ENCODE peak calls at places on chromosomes 11 and 22, in four cellular contexts. One of them, this sample, is unnamed.

GRCh38 chr11:108813086-108813485 is 148.2 kb downstream of the DDX10 start:
- DNase-seq in GM12878: no peak
- DNase-seq in ovary: no peak
- DNase-seq in A549: no peak
- DNase-seq in this sample: no peak

GRCh38 chr11:705646-706438 is at the start of gene EPS8L2:
- DNase-seq in ovary: peak; percentile 62
- DNase-seq in GM12878: no peak
- DNase-seq in A549: peak; percentile 56
- DNase-seq in this sample: no peak

GRCh38 chr11:22976146-22976545 is 115.9 kb upstream of the CCDC179 start:
- DNase-seq in A549: peak; percentile 18
- DNase-seq in GM12878: no peak
- DNase-seq in ovary: no peak
- DNase-seq in this sample: no peak

GRCh38 chr11:11148104-11148509 is 204.9 kb downstream of the CSNK2A3 start:
- DNase-seq in ovary: peak; percentile 61
- DNase-seq in GM12878: no peak
- DNase-seq in A549: peak; percentile 29
- DNase-seq in this sample: peak; percentile 40

GRCh38 chr11:61146413-61146812 is 14.8 kb downstream of the VPS37C start:
- DNase-seq in A549: no peak
- DNase-seq in ovary: no peak
- DNase-seq in GM12878: no peak
- DNase-seq in this sample: no peak

GRCh38 chr11:87038235-87038960 is 664 bp downstream of the TMEM135 start:
- DNase-seq in GM12878: no peak
- DNase-seq in A549: no peak
- DNase-seq in ovary: no peak
- DNase-seq in this sample: no peak

GRCh38 chr11:12005476-12005875 is 3.0 kb downstream of the DKK3 start:
- DNase-seq in GM12878: no peak
- DNase-seq in ovary: no peak
- DNase-seq in A549: no peak
- DNase-seq in this sample: no peak

GRCh38 chr11:116891746-116892145 is 54.3 kb upstream of the APOA1 start:
- DNase-seq in ovary: no peak
- DNase-seq in A549: no peak
- DNase-seq in GM12878: no peak
- DNase-seq in this sample: no peak

GRCh38 chr11:131670876-131671275 is 300.5 kb downstream of the NTM start:
- DNase-seq in GM12878: no peak
- DNase-seq in ovary: no peak
- DNase-seq in A549: no peak
- DNase-seq in this sample: no peak

GRCh38 chr11:83545494-83545893 is 259.3 kb upstream of the CCDC90B start:
- DNase-seq in ovary: no peak
- DNase-seq in A549: no peak
- DNase-seq in GM12878: no peak
- DNase-seq in this sample: no peak

GRCh38 chr11:73404048-73404447 is 27.8 kb downstream of the RELT start:
- DNase-seq in A549: peak; percentile 63
- DNase-seq in GM12878: no peak
- DNase-seq in ovary: peak; percentile 74
- DNase-seq in this sample: peak; percentile 82

GRCh38 chr22:37566329-37566837 is 6.1 kb downstream of the CDC42EP1 start:
- DNase-seq in GM12878: no peak
- DNase-seq in ovary: peak; percentile 37
- DNase-seq in A549: no peak
- DNase-seq in this sample: no peak

GRCh38 chr11:65279713-65280459 is 18.1 kb downstream of the POLA2 start:
- DNase-seq in GM12878: peak; percentile 46
- DNase-seq in A549: peak; percentile 84
- DNase-seq in ovary: no peak
- DNase-seq in this sample: no peak

GRCh38 chr11:65492637-65493366 is 6.0 kb upstream of the MALAT1 start:
- DNase-seq in GM12878: peak; percentile 68
- DNase-seq in ovary: peak; percentile 84
- DNase-seq in A549: peak; percentile 91
- DNase-seq in this sample: peak; percentile 86

GRCh38 chr22:38176170-38176741 is 5.4 kb downstream of the PLA2G6 start:
- DNase-seq in A549: no peak
- DNase-seq in GM12878: peak; percentile 65
- DNase-seq in ovary: peak; percentile 62
- DNase-seq in this sample: peak; percentile 61

GRCh38 chr11:61004841-61005240 is 33.4 kb downstream of the CD6 start:
- DNase-seq in GM12878: no peak
- DNase-seq in A549: no peak
- DNase-seq in ovary: peak; percentile 52
- DNase-seq in this sample: no peak

GRCh38 chr11:130729678-130730300 is 186.5 kb downstream of the SNX19 start:
- DNase-seq in GM12878: no peak
- DNase-seq in A549: no peak
- DNase-seq in ovary: no peak
- DNase-seq in this sample: no peak

DNA sequence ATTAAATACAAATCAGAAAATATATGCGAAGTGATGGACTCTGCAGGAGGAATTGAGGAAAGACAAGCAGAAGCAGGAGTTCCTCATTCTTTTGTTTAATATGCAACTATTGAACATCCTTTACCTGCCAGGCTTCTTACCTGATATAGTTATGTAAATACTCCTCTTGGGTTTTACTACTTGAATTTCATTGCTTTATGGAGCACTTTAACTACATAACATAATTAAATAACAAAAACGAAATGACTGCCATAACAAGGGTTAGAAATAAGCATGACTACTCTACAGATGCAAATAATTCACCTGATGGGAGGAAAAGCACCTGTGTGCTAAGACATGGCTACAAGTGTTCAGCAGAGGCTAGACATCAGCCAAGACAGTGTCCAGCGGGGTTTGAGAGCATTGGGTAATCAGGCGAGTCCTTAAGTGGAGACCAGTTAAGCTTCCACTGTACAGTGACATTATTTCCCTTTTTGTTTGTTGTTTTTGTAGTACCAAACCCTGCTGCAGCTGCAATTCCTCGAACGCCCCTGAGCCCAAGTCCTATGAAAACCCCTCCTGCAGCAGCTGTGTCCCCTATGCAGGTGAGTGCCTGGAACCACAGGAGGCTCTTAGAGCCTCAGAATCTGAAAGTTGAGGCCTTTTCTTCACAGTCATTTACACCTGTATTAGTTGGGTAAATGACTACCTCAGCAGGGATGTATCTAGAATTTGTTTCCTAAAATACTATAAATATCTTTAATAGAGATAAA is 67.4 kb downstream of the SPECC1L start:
- DNase-seq in GM12878: no peak
- DNase-seq in A549: no peak
- DNase-seq in ovary: no peak
- DNase-seq in this sample: no peak
- TF ChIP-seq EP300 in GM12878: no peak
- TF ChIP-seq EP300 in A549: no peak
- TF ChIP-seq EP300 in ovary: no peak
- TF ChIP-seq EP300 in this sample: no peak

DNA sequence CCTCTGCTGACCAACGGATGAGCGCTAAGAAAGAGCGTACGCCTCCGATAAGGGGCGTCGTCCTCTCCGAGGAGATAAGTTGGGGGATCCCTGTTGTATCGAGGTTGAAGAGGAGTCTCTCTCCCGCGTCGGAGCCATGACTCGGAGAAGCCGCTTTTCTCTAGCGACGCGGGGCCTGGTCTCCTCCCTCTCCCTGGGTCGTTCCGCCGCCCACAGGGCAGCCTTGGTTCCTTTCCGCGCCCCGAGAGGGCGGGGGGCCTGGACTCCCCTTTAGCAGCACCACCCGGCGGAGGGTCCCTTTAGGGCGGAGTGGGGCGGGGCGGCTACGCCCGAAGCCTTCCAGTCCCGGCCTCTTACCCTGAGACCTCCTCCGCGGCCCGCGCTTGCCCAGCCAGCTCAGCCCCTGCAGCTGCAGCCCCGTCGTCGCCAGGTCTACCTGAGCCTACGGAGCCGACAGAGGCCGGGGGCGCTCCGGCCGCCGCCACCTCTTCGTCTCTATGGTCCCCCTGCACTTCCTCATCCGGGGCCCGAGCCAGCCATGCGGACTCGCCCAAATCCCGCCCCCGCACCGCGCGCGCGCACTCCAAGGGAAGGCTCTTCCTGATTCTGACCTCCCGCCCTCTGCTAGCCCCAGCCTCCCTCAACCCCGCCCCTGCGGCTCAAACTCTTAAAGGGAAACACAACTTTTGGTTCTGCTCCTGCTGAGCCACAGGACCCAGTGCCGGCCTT is at the start of gene PRR14L:
- DNase-seq in ovary: peak; percentile 99
- DNase-seq in GM12878: peak; percentile 86
- DNase-seq in A549: peak; percentile 94
- DNase-seq in this sample: peak; percentile 97
- TF ChIP-seq EP300 in ovary: no peak
- TF ChIP-seq EP300 in GM12878: no peak
- TF ChIP-seq EP300 in A549: no peak
- TF ChIP-seq EP300 in this sample: peak; percentile 93

DNA sequence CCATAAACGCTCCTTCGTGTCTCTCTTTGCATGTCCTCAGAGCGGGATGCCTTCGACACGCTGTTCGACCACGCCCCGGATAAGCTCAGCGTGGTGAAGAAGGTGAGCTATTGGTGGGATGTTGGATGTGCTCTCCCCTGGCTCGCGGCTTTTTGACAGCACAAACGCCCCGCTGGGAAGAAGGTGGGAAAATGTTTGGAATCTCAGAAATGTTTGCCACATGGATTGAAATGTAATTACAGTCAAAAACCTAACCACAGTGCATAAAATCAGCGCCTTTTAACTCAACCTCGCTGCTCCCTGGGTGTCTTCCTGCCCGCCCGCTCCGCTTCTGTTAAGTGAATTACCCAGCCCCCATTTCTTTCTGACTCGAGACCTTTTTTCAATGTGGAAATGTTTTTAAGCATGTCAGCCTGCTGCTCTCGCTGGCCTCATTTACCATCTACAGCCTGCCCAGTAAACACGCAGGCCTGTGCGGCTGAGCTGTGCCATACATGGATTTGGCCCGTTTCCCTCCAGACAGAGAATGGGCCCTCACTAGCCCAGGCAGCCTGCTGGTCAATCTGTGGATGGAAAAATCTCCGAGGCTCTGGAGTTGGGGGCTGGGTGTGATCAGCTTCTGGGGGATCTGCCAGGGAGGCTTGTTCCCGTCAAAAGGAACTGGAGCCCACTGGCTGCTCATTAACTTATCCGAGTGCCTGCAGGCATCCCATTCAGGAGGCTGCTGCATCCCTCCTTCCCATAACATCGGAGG is 32.7 kb upstream of the PARVG start:
- DNase-seq in ovary: no peak
- DNase-seq in A549: no peak
- DNase-seq in GM12878: no peak
- DNase-seq in this sample: no peak
- TF ChIP-seq EP300 in ovary: no peak
- TF ChIP-seq EP300 in A549: no peak
- TF ChIP-seq EP300 in GM12878: no peak
- TF ChIP-seq EP300 in this sample: no peak

GRCh38 chr22:28441720-28442263 is 237.8 kb downstream of the TTC28 start:
- DNase-seq in A549: no peak
- DNase-seq in GM12878: no peak
- DNase-seq in ovary: peak; percentile 35
- DNase-seq in this sample: no peak
- TF ChIP-seq EP300 in A549: no peak
- TF ChIP-seq EP300 in GM12878: no peak
- TF ChIP-seq EP300 in ovary: no peak
- TF ChIP-seq EP300 in this sample: no peak

GRCh38 chr11:57392421-57393105 is 2.1 kb upstream of the PRG2 start:
- DNase-seq in GM12878: no peak
- DNase-seq in ovary: no peak
- DNase-seq in A549: no peak
- DNase-seq in this sample: no peak

GRCh38 chr11:57391546-57391945 is 1.1 kb upstream of the PRG2 start:
- DNase-seq in ovary: no peak
- DNase-seq in GM12878: no peak
- DNase-seq in A549: no peak
- DNase-seq in this sample: no peak

GRCh38 chr11:57387284-57388030 is 3.0 kb downstream of the PRG2 start:
- DNase-seq in GM12878: no peak
- DNase-seq in ovary: no peak
- DNase-seq in A549: peak; percentile 25
- DNase-seq in this sample: peak; percentile 14

GRCh38 chr11:57391111-57391510 is 661 bp upstream of the PRG2 start:
- DNase-seq in ovary: no peak
- DNase-seq in A549: no peak
- DNase-seq in GM12878: no peak
- DNase-seq in this sample: no peak

DNA sequence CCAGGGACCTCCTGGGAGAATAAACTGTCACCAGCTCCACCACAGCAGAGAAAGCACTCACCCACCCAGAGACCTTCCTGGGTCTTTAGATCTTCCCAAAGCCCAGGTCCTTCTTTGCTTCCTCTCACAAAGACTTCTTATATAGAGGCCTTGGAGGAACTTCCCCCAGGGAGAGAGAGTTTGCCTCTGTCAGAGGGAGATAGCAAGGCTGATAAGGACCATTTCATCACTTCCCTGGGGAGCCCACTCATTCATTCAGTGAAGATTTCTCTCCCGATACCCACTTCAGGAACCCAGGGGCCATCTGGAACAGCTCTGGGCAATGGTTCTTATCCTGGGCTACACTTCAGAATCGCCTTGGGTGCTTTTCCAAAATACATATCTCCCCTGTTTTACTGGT is at the start of gene PRG2:
- DNase-seq in A549: no peak
- DNase-seq in GM12878: no peak
- DNase-seq in ovary: no peak
- DNase-seq in this sample: no peak
- TF ChIP-seq EP300 in A549: no peak
- TF ChIP-seq EP300 in GM12878: no peak
- TF ChIP-seq EP300 in ovary: no peak
- TF ChIP-seq EP300 in this sample: no peak

GRCh38 chr11:114193730-114194674 is 102.2 kb upstream of the NNMT start:
- DNase-seq in ovary: peak; percentile 68
- DNase-seq in A549: no peak
- DNase-seq in GM12878: no peak
- DNase-seq in this sample: no peak
- TF ChIP-seq EP300 in ovary: no peak
- TF ChIP-seq EP300 in A549: no peak
- TF ChIP-seq EP300 in GM12878: no peak
- TF ChIP-seq EP300 in this sample: no peak

GRCh38 chr11:77175869-77176539 is 48.0 kb downstream of the MYO7A start:
- DNase-seq in GM12878: no peak
- DNase-seq in ovary: no peak
- DNase-seq in A549: no peak
- DNase-seq in this sample: no peak

GRCh38 chr11:77172666-77172982 is 44.6 kb downstream of the MYO7A start:
- DNase-seq in A549: no peak
- DNase-seq in GM12878: no peak
- DNase-seq in ovary: no peak
- DNase-seq in this sample: no peak

GRCh38 chr11:77175021-77175842 is 47.2 kb downstream of the MYO7A start:
- DNase-seq in ovary: no peak
- DNase-seq in A549: no peak
- DNase-seq in GM12878: no peak
- DNase-seq in this sample: no peak

GRCh38 chr11:77173494-77173893 is 45.4 kb downstream of the MYO7A start:
- DNase-seq in A549: no peak
- DNase-seq in ovary: no peak
- DNase-seq in GM12878: no peak
- DNase-seq in this sample: no peak

GRCh38 chr11:77174559-77174958 is 46.5 kb downstream of the MYO7A start:
- DNase-seq in ovary: no peak
- DNase-seq in A549: no peak
- DNase-seq in GM12878: no peak
- DNase-seq in this sample: no peak
- TF ChIP-seq EP300 in ovary: no peak
- TF ChIP-seq EP300 in A549: no peak
- TF ChIP-seq EP300 in GM12878: no peak
- TF ChIP-seq EP300 in this sample: no peak

This sample was measured in tibial nerve.